ENCODE peak calls at places on chromosomes 1 and 21, in seven cellular contexts. L is AG08395; Y is stimulated activated effector memory CD8-positive, alpha-beta T cell treated with anti-CD3 and anti-CD28 coated beads, Interleukin-12 subunit alpha, Interleukin-12 subunit beta, amount 100 ng/mL, for 72 hours; W is H9; X is NCI-H446 treated with DMSO at 0.1 percent for 48 hours; H is left ventricle myocardium inferior; F is Caco-2. I is an unnamed sample.
A peak's percentile ranks its signal among the peaks of the same experiment; 100 is the strongest.

GRCh38 chr1:15902882-15903281 is 55.4 kb downstream of the SPEN start:
- DNase-seq in L (peak; percentile 58), W (no peak), Y (no peak), H (no peak), F (no peak), X (no peak), I (no peak)

GRCh38 chr1:55257958-55258357 is 42.8 kb upstream of the USP24 start:
- DNase-seq in W (no peak), Y (no peak), L (no peak), F (no peak), H (no peak), X (no peak), I (no peak)

GRCh38 chr1:165891461-165891860 is 64.0 kb downstream of the UCK2 start:
- DNase-seq in X (no peak), H (no peak), L (no peak), F (no peak), W (no peak), Y (no peak), I (no peak)

GRCh38 chr1:156808186-156809030 is 8.2 kb downstream of the SH2D2A start:
- DNase-seq in L (no peak), H (no peak), Y (no peak), W (no peak), F (no peak), X (no peak), I (no peak)

GRCh38 chr1:234286206-234286605 is 87.0 kb upstream of the COA6 start:
- DNase-seq in X (no peak), F (no peak), L (no peak), H (no peak), W (no peak), Y (no peak), I (no peak)

GRCh38 chr1:232306269-232306911 is 323.5 kb downstream of the SIPA1L2 start:
- DNase-seq in Y (no peak), X (peak; percentile 73), F (no peak), W (peak; percentile 69), L (no peak), H (peak; percentile 42), I (peak; percentile 94)

GRCh38 chr1:111475706-111476105 is 1.9 kb downstream of the C1orf162 start:
- DNase-seq in H (no peak), X (no peak), F (no peak), Y (peak; percentile 13), L (no peak), W (no peak), I (no peak)

GRCh38 chr1:93751391-93752250 is 70.0 kb upstream of the BCAR3 start:
- DNase-seq in H (peak; percentile 73), Y (no peak), L (no peak), X (no peak), F (no peak), W (no peak), I (peak; percentile 59)

GRCh38 chr21:41744028-41744940 is 22.6 kb downstream of the RIPK4 start:
- DNase-seq in L (no peak), X (no peak), F (no peak), Y (no peak), W (no peak), H (no peak), I (no peak)

GRCh38 chr1:26703466-26703865 is 7.7 kb downstream of the ARID1A start:
- DNase-seq in W (no peak), F (no peak), H (no peak), X (no peak), L (no peak), Y (no peak), I (no peak)

GRCh38 chr21:24450119-24450518 is 1157.2 kb downstream of the MRPL39 start:
- DNase-seq in L (no peak), H (no peak), F (no peak), Y (no peak), X (no peak), W (no peak), I (no peak)

GRCh38 chr21:43318841-43319781 is 107.8 kb downstream of the SIK1 start:
- DNase-seq in F (peak; percentile 40), Y (no peak), X (no peak), H (no peak), W (no peak), L (peak; percentile 85), I (peak; percentile 66)

GRCh38 chr1:32998009-32998555 is 33.5 kb upstream of the RNF19B start:
- DNase-seq in X (no peak), H (no peak), L (no peak), W (no peak), Y (no peak), F (no peak), I (no peak)

GRCh38 chr21:26170471-26171309 is at the start of gene APP:
- DNase-seq in W (peak; percentile 79), F (peak; percentile 92), X (peak; percentile 64), L (peak; percentile 95), Y (peak; percentile 91), H (peak; percentile 89), I (peak; percentile 94)

GRCh38 chr1:155200920-155201319 is 6.8 kb downstream of the THBS3 start:
- DNase-seq in W (no peak), H (no peak), L (no peak), F (no peak), Y (no peak), X (no peak), I (no peak)

GRCh38 chr1:167713330-167714081 is 8.3 kb upstream of the MPZL1 start:
- DNase-seq in F (peak; percentile 36), H (no peak), L (no peak), W (peak; percentile 59), X (no peak), Y (peak; percentile 10), I (peak; percentile 60)

GRCh38 chr1:172178846-172179245 is 241.6 kb upstream of the C1orf105 start:
- DNase-seq in X (no peak), H (no peak), W (no peak), Y (no peak), L (no peak), F (peak; percentile 46), I (no peak)

GRCh38 chr21:43268086-43268803 is 99.4 kb downstream of the CRYAA start:
- DNase-seq in W (no peak), H (peak; percentile 5), F (no peak), Y (no peak), X (no peak), L (no peak), I (no peak)

GRCh38 chr1:169085911-169086310 is 20.6 kb upstream of the ATP1B1 start:
- DNase-seq in F (no peak), H (no peak), W (no peak), Y (no peak), L (no peak), X (no peak), I (no peak)

GRCh38 chr1:9659328-9659727 is 7.8 kb downstream of the PIK3CD start:
- DNase-seq in F (peak; percentile 7), H (no peak), W (no peak), X (no peak), L (peak; percentile 70), Y (no peak), I (no peak)

GRCh38 chr1:29584816-29585600 is 348.7 kb downstream of the PTPRU start:
- DNase-seq in F (no peak), X (no peak), Y (no peak), L (no peak), H (no peak), W (no peak), I (peak; percentile 73)

GRCh38 chr1:159981351-159982055 is 27.5 kb upstream of the SLAMF9 start:
- DNase-seq in F (no peak), H (no peak), X (no peak), W (no peak), Y (no peak), L (no peak), I (peak; percentile 13)

GRCh38 chr1:59592924-59593323 is 221.8 kb upstream of the HOOK1 start:
- DNase-seq in W (no peak), F (no peak), Y (no peak), X (no peak), L (no peak), H (no peak), I (no peak)

GRCh38 chr1:8161546-8162110 is 135.5 kb upstream of the ERRFI1 start:
- DNase-seq in F (no peak), X (no peak), L (no peak), W (no peak), Y (no peak), H (no peak), I (no peak)

GRCh38 chr21:36195613-36196012 is 39.0 kb downstream of the DOP1B start:
- DNase-seq in L (no peak), W (no peak), Y (no peak), X (no peak), F (no peak), H (no peak), I (no peak)

GRCh38 chr1:187010571-187011309 is 182.0 kb downstream of the PLA2G4A start:
- DNase-seq in X (no peak), F (no peak), L (no peak), H (no peak), W (no peak), Y (no peak), I (no peak)

GRCh38 chr21:15841856-15842564 is 112.2 kb downstream of the USP25 start:
- DNase-seq in W (no peak), L (peak; percentile 54), Y (no peak), H (no peak), X (no peak), F (no peak), I (no peak)

GRCh38 chr1:117026361-117026760 is 24.8 kb downstream of the CD101 start:
- DNase-seq in Y (no peak), W (no peak), L (no peak), F (no peak), H (no peak), X (no peak), I (no peak)